ENCODE peak calls at places on chromosomes 6 and 20, in ten cellular contexts. G is activated CD4-positive, alpha-beta T cell treated with anti-CD3 and anti-CD28 coated beads for 24 hours; L is right cardiac atrium; R is AML-193; O is GM20000; C is stimulated activated CD4-positive, alpha-beta T cell treated with anti-CD3 and anti-CD28 coated beads, Interleukin-4, amount 100 ng/mL, for 24 hours; W is dermis microvascular lymphatic vessel endothelial cell; V is lower lobe of right lung; S is left ventricle myocardium inferior; J is RKO. K is an unnamed sample.

GRCh38 chr6:156886409-156886808 is 109.2 kb downstream of the ARID1B start:
- DNase-seq in G (no peak), L (peak; percentile 15), R (no peak), O (peak; percentile 64), C (no peak), W (peak; percentile 70), V (no peak), S (no peak), J (no peak), K (no peak)

GRCh38 chr6:87755697-87756671 is 54.0 kb upstream of the AKIRIN2 start:
- DNase-seq in G (no peak), L (no peak), R (no peak), O (no peak), C (no peak), W (no peak), V (no peak), S (no peak), J (no peak), K (no peak)

GRCh38 chr6:98054453-98054852 is 771.4 kb upstream of the MMS22L start:
- DNase-seq in G (no peak), L (no peak), R (peak; percentile 9), O (no peak), C (no peak), W (no peak), V (no peak), S (no peak), J (peak; percentile 40), K (peak; percentile 14)

GRCh38 chr6:31272856-31273626 is 1.1 kb upstream of the HLA-C start:
- DNase-seq in G (no peak), L (no peak), R (peak; percentile 35), O (no peak), C (peak; percentile 40), W (no peak), V (no peak), S (no peak), J (no peak), K (no peak)

GRCh38 chr6:139230421-139230840 is 61.4 kb downstream of the TXLNB start:
- DNase-seq in G (no peak), L (no peak), R (peak; percentile 9), O (no peak), C (no peak), W (peak; percentile 23), V (no peak), S (no peak), J (no peak), K (no peak)

GRCh38 chr6:55713411-55713810 is 134.4 kb upstream of the HMGCLL1 start:
- DNase-seq in G (no peak), L (no peak), R (no peak), O (no peak), C (no peak), W (no peak), V (no peak), S (no peak), J (peak; percentile 3), K (no peak)

GRCh38 chr6:130187335-130188206 is 35.2 kb downstream of the SAMD3 start:
- DNase-seq in G (no peak), L (no peak), R (no peak), O (no peak), C (no peak), W (no peak), V (no peak), S (no peak), J (no peak), K (no peak)

GRCh38 chr6:118387921-118388701 is 160.0 kb upstream of the PLN start:
- DNase-seq in G (no peak), L (no peak), R (no peak), O (no peak), C (no peak), W (peak; percentile 95), V (no peak), S (no peak), J (peak; percentile 42), K (peak; percentile 42)

GRCh38 chr6:83092756-83093399 is 25.4 kb downstream of the DOP1A start:
- DNase-seq in G (no peak), L (no peak), R (no peak), O (no peak), C (no peak), W (no peak), V (no peak), S (no peak), J (no peak), K (no peak)

GRCh38 chr6:105179244-105180065 is at the start of gene POPDC3:
- DNase-seq in G (no peak), L (peak; percentile 12), R (no peak), O (peak; percentile 44), C (no peak), W (peak; percentile 25), V (no peak), S (no peak), J (no peak), K (no peak)

GRCh38 chr6:2739335-2739734 is 11.4 kb downstream of the MYLK4 start:
- DNase-seq in G (no peak), L (no peak), R (no peak), O (no peak), C (no peak), W (no peak), V (no peak), S (no peak), J (peak; percentile 58), K (peak; percentile 46)

GRCh38 chr6:31794294-31794865 is 1.2 kb downstream of the VARS1 start:
- DNase-seq in G (no peak), L (no peak), R (peak; percentile 48), O (peak; percentile 34), C (no peak), W (peak; percentile 32), V (no peak), S (no peak), J (peak; percentile 76), K (peak; percentile 31)

GRCh38 chr6:34202329-34203201 is 34.1 kb upstream of the HMGA1 start:
- DNase-seq in G (no peak), L (no peak), R (no peak), O (no peak), C (no peak), W (no peak), V (no peak), S (no peak), J (no peak), K (no peak)

GRCh38 chr6:36019167-36019566 is 5.3 kb downstream of the SLC26A8 start:
- DNase-seq in G (no peak), L (no peak), R (peak; percentile 40), O (no peak), C (no peak), W (no peak), V (no peak), S (no peak), J (no peak), K (no peak)

GRCh38 chr6:30749554-30750378 is 5.4 kb upstream of the IER3 start:
- DNase-seq in G (no peak), L (no peak), R (no peak), O (no peak), C (no peak), W (peak; percentile 40), V (no peak), S (no peak), J (no peak), K (peak; percentile 54)

GRCh38 chr20:7608246-7608645 is 332.0 kb downstream of the HAO1 start:
- DNase-seq in G (no peak), L (no peak), R (no peak), O (no peak), C (no peak), W (no peak), V (no peak), S (no peak), J (peak; percentile 9), K (no peak)

GRCh38 chr6:11711644-11711993 is 67.0 kb downstream of the ADTRP start:
- DNase-seq in G (peak; percentile 66), L (no peak), R (no peak), O (peak; percentile 57), C (peak; percentile 85), W (no peak), V (no peak), S (no peak), J (no peak), K (no peak)

GRCh38 chr6:21741221-21742109 is 147.9 kb downstream of the SOX4 start:
- DNase-seq in G (no peak), L (no peak), R (no peak), O (no peak), C (no peak), W (peak; percentile 60), V (no peak), S (no peak), J (no peak), K (no peak)

GRCh38 chr6:43953794-43954310 is 173.4 kb downstream of the MRPL14 start:
- DNase-seq in G (no peak), L (peak; percentile 61), R (no peak), O (no peak), C (no peak), W (no peak), V (no peak), S (peak; percentile 73), J (no peak), K (no peak)

GRCh38 chr6:52925919-52926792 is 16.7 kb upstream of the GSTA3 start:
- DNase-seq in G (no peak), L (no peak), R (no peak), O (no peak), C (no peak), W (no peak), V (no peak), S (no peak), J (no peak), K (no peak)

GRCh38 chr20:8131598-8132014 is 460 bp upstream of the PLCB1 start:
- DNase-seq in G (no peak), L (no peak), R (no peak), O (peak; percentile 42), C (no peak), W (no peak), V (peak; percentile 45), S (no peak), J (no peak), K (no peak)

GRCh38 chr20:15220778-15221565 is 883.6 kb upstream of the FLRT3 start:
- DNase-seq in G (no peak), L (no peak), R (no peak), O (no peak), C (no peak), W (peak; percentile 53), V (no peak), S (no peak), J (no peak), K (no peak)

GRCh38 chr6:33417127-33417902 is 592 bp downstream of the CUTA start:
- DNase-seq in G (no peak), L (no peak), R (no peak), O (no peak), C (peak; percentile 26), W (peak; percentile 53), V (no peak), S (no peak), J (peak; percentile 89), K (peak; percentile 76)

GRCh38 chr6:134636221-134636830 is 313.6 kb downstream of the ALDH8A1 start:
- DNase-seq in G (peak; percentile 5), L (no peak), R (no peak), O (peak; percentile 48), C (peak; percentile 45), W (peak; percentile 71), V (no peak), S (no peak), J (no peak), K (no peak)

GRCh38 chr6:56314683-56315523 is 67.5 kb upstream of the COL21A1 start:
- DNase-seq in G (no peak), L (no peak), R (peak; percentile 16), O (peak; percentile 36), C (no peak), W (peak; percentile 64), V (no peak), S (no peak), J (peak; percentile 40), K (peak; percentile 45)

GRCh38 chr6:76774750-76775396 is 688.4 kb downstream of the HTR1B start:
- DNase-seq in G (no peak), L (no peak), R (no peak), O (no peak), C (no peak), W (peak; percentile 61), V (no peak), S (peak; percentile 19), J (no peak), K (no peak)

GRCh38 chr6:170292111-170292777 is 1.4 kb upstream of the DLL1 start:
- DNase-seq in G (no peak), L (no peak), R (no peak), O (no peak), C (no peak), W (no peak), V (no peak), S (no peak), J (no peak), K (no peak)

GRCh38 chr6:155959898-155960297 is 504.3 kb upstream of the NOX3 start:
- DNase-seq in G (no peak), L (no peak), R (no peak), O (no peak), C (no peak), W (no peak), V (no peak), S (no peak), J (no peak), K (no peak)

K was measured in ACHN.